ENCODE peak calls at places on chromosomes 3 and 15, in seven cellular contexts. J is RWPE2, D is heart left ventricle, F is heart right ventricle, T is GM23338, G is gastrocnemius medialis, I is GM12878. L is an unnamed sample.

GRCh38 chr15:96756656-96757055 is 426.2 kb downstream of the NR2F2 start:
- ATAC-seq in J (no peak), D (no peak), F (no peak), T (no peak), G (no peak), I (no peak), L (no peak)

GRCh38 chr15:100189849-100190248 is 151.9 kb downstream of the ADAMTS17 start:
- ATAC-seq in J (no peak), D (no peak), F (no peak), T (no peak), G (no peak), I (no peak), L (no peak)

GRCh38 chr3:120646771-120647449 is 35.1 kb downstream of the HGD start:
- ATAC-seq in J (no peak), D (peak; percentile 79), F (peak; percentile 78), T (no peak), G (no peak), I (no peak), L (no peak)

GRCh38 chr3:151183253-151183652 is 19.8 kb downstream of the GPR171 start:
- ATAC-seq in J (no peak), D (no peak), F (peak; percentile 14), T (no peak), G (peak; percentile 54), I (peak; percentile 23), L (peak; percentile 36)

GRCh38 chr3:76372497-76372896 is 587.1 kb upstream of the ZNF717 start:
- ATAC-seq in J (no peak), D (no peak), F (no peak), T (no peak), G (no peak), I (no peak), L (no peak)

GRCh38 chr15:81304226-81304625 is 19.7 kb downstream of the STARD5 start:
- ATAC-seq in J (peak; percentile 38), D (no peak), F (peak; percentile 60), T (no peak), G (no peak), I (peak; percentile 7), L (peak; percentile 32)

GRCh38 chr15:58476525-58477162 is 44.9 kb downstream of the LIPC start:
- ATAC-seq in J (no peak), D (no peak), F (no peak), T (no peak), G (no peak), I (no peak), L (peak; percentile 1)

GRCh38 chr3:11379238-11379823 is 107.1 kb downstream of the ATG7 start:
- ATAC-seq in J (peak; percentile 58), D (peak; percentile 26), F (peak; percentile 72), T (peak; percentile 46), G (peak; percentile 49), I (peak; percentile 49), L (peak; percentile 25)

GRCh38 chr3:177150970-177151627 is 46.2 kb downstream of the TBL1XR1 start:
- ATAC-seq in J (peak; percentile 92), D (no peak), F (no peak), T (no peak), G (no peak), I (peak; percentile 86), L (no peak)

DNA sequence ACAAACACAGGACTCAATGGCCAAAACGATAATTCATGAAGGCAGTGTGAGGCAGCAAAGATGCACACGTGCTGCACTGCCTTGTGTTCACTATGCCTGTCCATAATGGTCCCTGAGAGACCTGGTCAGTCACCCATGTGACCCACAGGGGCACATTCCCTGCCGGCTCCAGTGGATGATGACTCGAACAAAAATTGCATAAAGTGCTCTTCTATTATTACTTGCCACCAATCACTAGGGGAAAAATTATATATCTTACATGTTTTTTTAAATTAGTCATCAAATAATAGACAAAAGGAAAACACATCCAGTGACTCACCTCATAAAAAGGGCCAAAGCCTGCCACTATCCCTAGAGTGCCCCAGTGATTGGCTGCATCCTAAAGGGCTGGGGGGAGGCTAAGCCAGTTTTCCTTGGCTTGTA is 47.5 kb downstream of the UBP1 start:
- ATAC-seq in J (peak; percentile 98), D (no peak), F (no peak), T (no peak), G (no peak), I (no peak), L (peak; percentile 39)
- H3K36me3 ChIP-seq in J (peaks cover 86% of the 10 kb centered on the region), D (peaks cover 5% of the 10 kb centered on the region), F (peaks cover 41% of the 10 kb centered on the region), T (peaks cover 39% of the 10 kb centered on the region), G (peaks cover 92% of the 10 kb centered on the region), I (peaks cover 16% of the 10 kb centered on the region), L (peaks cover 97% of the 10 kb centered on the region)

GRCh38 chr3:65412591-65412990 is 626.1 kb downstream of the MAGI1 start:
- ATAC-seq in J (peak; percentile 35), D (peak; percentile 91), F (peak; percentile 85), T (peak; percentile 81), G (peak; percentile 91), I (no peak), L (no peak)
- H3K4me1 ChIP-seq in J (no peaks in the 10 kb centered on the region), D (peaks cover 48% of the 10 kb centered on the region), F (peaks cover 25% of the 10 kb centered on the region), T (peaks cover 3% of the 10 kb centered on the region), G (peaks cover 47% of the 10 kb centered on the region), I (no peaks in the 10 kb centered on the region), L (peaks cover 23% of the 10 kb centered on the region)

GRCh38 chr3:174457758-174458157 is 401.4 kb upstream of the NAALADL2 start:
- ATAC-seq in J (no peak), D (no peak), F (no peak), T (no peak), G (no peak), I (no peak), L (no peak)
- H3K36me3 ChIP-seq in J (no peaks in the 10 kb centered on the region), D (no peaks in the 10 kb centered on the region), F (no peaks in the 10 kb centered on the region), T (no peaks in the 10 kb centered on the region), G (no peaks in the 10 kb centered on the region), I (no peaks in the 10 kb centered on the region), L (no peaks in the 10 kb centered on the region)

DNA sequence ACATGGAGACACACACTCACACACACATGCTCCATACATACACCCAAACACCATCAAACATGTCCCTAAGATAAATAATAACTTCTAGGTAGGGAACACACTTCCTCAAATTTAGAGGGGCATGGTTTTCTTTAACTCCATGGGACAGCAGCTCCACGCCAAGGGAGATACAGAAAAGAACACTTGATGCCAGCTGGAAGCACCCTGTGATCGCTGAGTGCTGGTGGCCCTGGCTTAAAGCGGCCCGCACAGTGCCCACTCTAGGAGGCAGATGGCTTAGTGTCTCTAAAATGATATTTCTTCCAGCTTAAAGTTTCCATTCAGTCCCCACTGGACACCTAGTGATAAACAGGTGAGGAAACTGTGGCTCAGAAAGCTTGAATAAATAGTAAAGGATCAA is 232.9 kb downstream of the UACA start:
- ATAC-seq in J (no peak), D (no peak), F (peak; percentile 55), T (no peak), G (no peak), I (no peak), L (no peak)
- H3K4me1 ChIP-seq in J (peaks cover 21% of the 10 kb centered on the region), D (no peaks in the 10 kb centered on the region), F (peaks cover 46% of the 10 kb centered on the region), T (no peaks in the 10 kb centered on the region), G (no peaks in the 10 kb centered on the region), I (peaks cover 20% of the 10 kb centered on the region), L (no peaks in the 10 kb centered on the region)

L was measured in gastroesophageal sphincter.